ENCODE peak calls at places on chromosomes 7 and 10, in eight cellular contexts. A is fibroblast of lung; Q is omental fat pad; T is AG20443; D is activated naive CD4-positive, alpha-beta T cell; H is activated CD4-positive, CD25-positive, alpha-beta regulatory T cell treated with anti-CD3 and anti-CD28 coated beads, Interleukin-2, amount 50 U/mL, for 72 hours; I is left ventricle myocardium superior; P is K562. E is an unnamed sample.

GRCh38 chr7:47253650-47254080 is 328.2 kb downstream of the TNS3 start:
- DNase-seq in H (no peak), D (no peak), A (peak; percentile 67), Q (no peak), P (peak; percentile 38), I (peak; percentile 64), T (peak; percentile 84), E (no peak)

GRCh38 chr7:22427122-22427503 is 70.2 kb upstream of the RAPGEF5 start:
- DNase-seq in T (no peak), I (no peak), D (no peak), Q (no peak), P (no peak), H (no peak), A (no peak), E (no peak)

GRCh38 chr7:101377189-101377736 is 14.6 kb downstream of the COL26A1 start:
- DNase-seq in T (no peak), I (no peak), Q (no peak), D (no peak), A (no peak), P (no peak), H (no peak), E (no peak)

GRCh38 chr10:27618036-27618615 is 114.0 kb downstream of the RAB18 start:
- DNase-seq in A (no peak), D (no peak), T (no peak), H (no peak), I (no peak), Q (no peak), P (no peak), E (no peak)

GRCh38 chr7:2006921-2007381 is 225.8 kb downstream of the MAD1L1 start:
- DNase-seq in A (no peak), D (no peak), P (no peak), T (no peak), Q (peak; percentile 13), I (peak; percentile 32), H (peak; percentile 27), E (no peak)

GRCh38 chr7:121748546-121748945 is 124.4 kb upstream of the PTPRZ1 start:
- DNase-seq in D (no peak), I (no peak), Q (no peak), P (no peak), A (no peak), T (no peak), H (no peak), E (no peak)

GRCh38 chr7:120960714-120961113 is 10.1 kb downstream of the ING3 start:
- DNase-seq in Q (no peak), A (no peak), P (no peak), D (no peak), H (no peak), I (no peak), T (no peak), E (no peak)

GRCh38 chr10:114550756-114551290 is 107.3 kb downstream of the ABLIM1 start:
- DNase-seq in T (peak; percentile 29), P (no peak), A (peak; percentile 66), Q (no peak), I (no peak), D (no peak), H (no peak), E (no peak)

GRCh38 chr10:77899080-77899477 is 27.5 kb downstream of the DLG5 start:
- DNase-seq in I (no peak), Q (no peak), A (peak; percentile 57), P (no peak), D (no peak), T (peak; percentile 89), H (no peak), E (no peak)

GRCh38 chr7:107179326-107180163 is 10.7 kb downstream of the HBP1 start:
- DNase-seq in A (peak; percentile 29), T (no peak), H (no peak), P (no peak), I (no peak), D (no peak), Q (no peak), E (no peak)

GRCh38 chr7:37657798-37658197 is 25.8 kb upstream of the GPR141 start:
- DNase-seq in D (no peak), Q (no peak), P (no peak), H (no peak), T (no peak), I (no peak), A (no peak), E (no peak)

GRCh38 chr7:94264756-94265155 is 129.9 kb upstream of the COL1A2 start:
- DNase-seq in T (no peak), Q (no peak), H (no peak), I (no peak), A (no peak), P (no peak), D (no peak), E (no peak)

GRCh38 chr7:132422502-132423101 is 153.7 kb downstream of the PLXNA4 start:
- DNase-seq in Q (no peak), P (no peak), A (peak; percentile 48), T (peak; percentile 72), I (no peak), H (no peak), D (no peak), E (no peak)

GRCh38 chr7:14950013-14950412 is 47.5 kb upstream of the DGKB start:
- DNase-seq in A (no peak), D (no peak), Q (no peak), I (no peak), H (no peak), P (no peak), T (no peak), E (no peak)

GRCh38 chr10:88131561-88132139 is 268.2 kb downstream of the PTEN start:
- DNase-seq in T (no peak), I (peak; percentile 73), A (no peak), D (no peak), Q (no peak), P (no peak), H (no peak), E (no peak)

GRCh38 chr7:32163141-32163806 is 93.1 kb upstream of the PDE1C start:
- DNase-seq in H (no peak), A (peak; percentile 80), D (no peak), P (peak; percentile 18), Q (peak; percentile 40), I (peak; percentile 66), T (peak; percentile 83), E (no peak)

GRCh38 chr7:144516729-144517128 is 113.2 kb upstream of the NOBOX start:
- DNase-seq in I (no peak), T (no peak), Q (no peak), H (no peak), A (no peak), D (no peak), P (no peak), E (no peak)

GRCh38 chr10:64863836-64864235 is 1342.6 kb downstream of the REEP3 start:
- DNase-seq in Q (no peak), H (no peak), P (no peak), I (no peak), D (no peak), T (no peak), A (no peak), E (no peak)

GRCh38 chr7:158442260-158442659 is 145.4 kb downstream of the PTPRN2 start:
- DNase-seq in I (no peak), T (no peak), H (no peak), A (no peak), P (no peak), D (no peak), Q (no peak), E (no peak)

GRCh38 chr10:131580076-131580652 is 268.6 kb upstream of the TCERG1L start:
- DNase-seq in T (no peak), I (no peak), A (no peak), Q (no peak), P (no peak), D (no peak), H (no peak), E (no peak)

GRCh38 chr7:64541438-64542359 is 21.2 kb downstream of the ZNF680 start:
- DNase-seq in P (no peak), A (peak; percentile 66), D (no peak), T (peak; percentile 55), H (no peak), I (peak; percentile 41), Q (no peak), E (no peak)

GRCh38 chr7:115731796-115732471 is 298.6 kb downstream of the TFEC start:
- DNase-seq in Q (no peak), H (no peak), I (no peak), P (no peak), A (no peak), D (no peak), T (no peak), E (no peak)

GRCh38 chr10:123301077-123301875 is 147.1 kb downstream of the BUB3 start:
- DNase-seq in T (peak; percentile 72), Q (no peak), I (peak; percentile 47), A (peak; percentile 19), D (no peak), P (peak; percentile 6), H (no peak), E (no peak)

GRCh38 chr7:122528879-122529481 is 169.9 kb downstream of the RNF133 start:
- DNase-seq in I (no peak), A (peak; percentile 70), P (peak; percentile 24), H (no peak), T (peak; percentile 22), Q (no peak), D (no peak), E (no peak)

GRCh38 chr10:651700-652099 is 37.8 kb downstream of the DIP2C start:
- DNase-seq in T (no peak), D (no peak), A (no peak), I (no peak), Q (no peak), P (no peak), H (no peak), E (no peak)

GRCh38 chr10:125018576-125019143 is 76.7 kb downstream of the ZRANB1 start:
- DNase-seq in P (no peak), T (no peak), I (peak; percentile 21), D (no peak), H (no peak), A (no peak), Q (no peak), E (no peak)

GRCh38 chr7:27709137-27710075 is 30.6 kb upstream of the TAX1BP1 start:
- DNase-seq in D (no peak), H (no peak), A (peak; percentile 83), Q (no peak), I (no peak), T (peak; percentile 74), P (no peak), E (no peak)

GRCh38 chr7:320297-320696 is 30.3 kb downstream of the FOXL3 start:
- DNase-seq in Q (no peak), T (no peak), H (no peak), D (no peak), P (no peak), I (no peak), A (no peak), E (no peak)

GRCh38 chr7:16649196-16649595 is 3.2 kb downstream of the BZW2 start:
- DNase-seq in H (no peak), T (no peak), P (no peak), Q (no peak), I (no peak), A (no peak), D (no peak), E (no peak)

GRCh38 chr7:76050545-76050944 is 2.6 kb downstream of the MDH2 start:
- DNase-seq in P (no peak), H (no peak), D (no peak), Q (no peak), A (no peak), T (no peak), I (no peak), E (no peak)

E was measured in activated T-helper 1 cell treated with anti-CD3 and anti-CD28 coated beads, Interleukin-2, amount 50 U/mL, for 16 hours.